ENCODE peak calls at places on chromosomes 12 and 14, in nine cellular contexts. O, M, Y, H, D, S, I, T and W are unnamed samples. For H3K9me3, the result is how much of the 10 kb centered on the place peaks cover.

GRCh38 chr12:19034937-19035336 is 94.6 kb upstream of the PLEKHA5 start:
- DNase-seq in O (no peak), M (no peak), Y (no peak), H (no peak), D (no peak), S (no peak), I (no peak), T (no peak), W (no peak)

GRCh38 chr14:30569216-30569902 is 10.4 kb downstream of the G2E3 start:
- DNase-seq in O (no peak), M (no peak), Y (no peak), H (no peak), D (no peak), S (no peak), I (no peak), T (no peak), W (no peak)

GRCh38 chr14:89959853-89960493 is 4.2 kb downstream of the TDP1 start:
- DNase-seq in O (no peak), M (no peak), Y (no peak), H (no peak), D (no peak), S (no peak), I (no peak), T (peak), W (no peak)

GRCh38 chr12:49930515-49931288 is 19.8 kb upstream of the AQP2 start:
- DNase-seq in O (no peak), M (no peak), Y (no peak), H (peak), D (no peak), S (no peak), I (no peak), T (no peak), W (no peak)

GRCh38 chr14:100476012-100476822 is 111.0 kb downstream of the BEGAIN start:
- DNase-seq in O (no peak), M (no peak), Y (no peak), H (peak), D (no peak), S (no peak), I (no peak), T (no peak), W (no peak)

GRCh38 chr12:25958254-25959068 is at the start of gene RASSF8:
- DNase-seq in O (peak), M (peak), Y (peak), H (peak), D (peak), S (peak), I (peak), T (no peak), W (peak)

GRCh38 chr12:1583421-1584078 is 10.8 kb downstream of the FBXL14 start:
- DNase-seq in O (no peak), M (peak), Y (peak), H (peak), D (peak), S (no peak), I (peak), T (peak), W (peak)

GRCh38 chr12:103589517-103589916 is 2.4 kb downstream of the STAB2 start:
- DNase-seq in O (no peak), M (no peak), Y (no peak), H (no peak), D (no peak), S (no peak), I (no peak), T (no peak), W (no peak)

GRCh38 chr14:73452341-73453191 is 5.8 kb downstream of the NUMB start:
- DNase-seq in O (no peak), M (no peak), Y (no peak), H (peak), D (no peak), S (no peak), I (no peak), T (no peak), W (no peak)

GRCh38 chr12:89070603-89071002 is 281.7 kb downstream of the DUSP6 start:
- DNase-seq in O (no peak), M (no peak), Y (no peak), H (no peak), D (no peak), S (no peak), I (no peak), T (no peak), W (no peak)

GRCh38 chr12:113095405-113095804 is 38.9 kb downstream of the DTX1 start:
- DNase-seq in O (no peak), M (no peak), Y (no peak), H (no peak), D (no peak), S (no peak), I (no peak), T (no peak), W (no peak)

GRCh38 chr12:50604640-50604920 is 99.8 kb downstream of the DIP2B start:
- DNase-seq in O (no peak), M (no peak), Y (no peak), H (no peak), D (no peak), S (no peak), I (no peak), T (no peak), W (no peak)

GRCh38 chr12:122203301-122203967 is at the start of gene B3GNT4:
- DNase-seq in O (no peak), M (peak), Y (no peak), H (peak), D (no peak), S (peak), I (peak), T (peak), W (no peak)

GRCh38 chr12:1668833-1669543 is 21.9 kb upstream of the ADIPOR2 start:
- DNase-seq in O (peak), M (no peak), Y (no peak), H (peak), D (no peak), S (peak), I (no peak), T (no peak), W (no peak)

GRCh38 chr12:15088115-15088514 is 115.3 kb downstream of the PDE6H start:
- DNase-seq in O (no peak), M (no peak), Y (no peak), H (no peak), D (no peak), S (no peak), I (no peak), T (no peak), W (no peak)

GRCh38 chr14:51474854-51475253 is 176.9 kb upstream of the FRMD6 start:
- DNase-seq in O (no peak), M (no peak), Y (no peak), H (no peak), D (no peak), S (no peak), I (no peak), T (no peak), W (no peak)

GRCh38 chr14:85599939-85600338 is 70.0 kb downstream of the FLRT2 start:
- DNase-seq in O (no peak), M (no peak), Y (no peak), H (no peak), D (no peak), S (no peak), I (no peak), T (no peak), W (no peak)

GRCh38 chr12:114361545-114361944 is 44.4 kb downstream of the TBX5 start:
- DNase-seq in O (no peak), M (no peak), Y (no peak), H (no peak), D (no peak), S (no peak), I (no peak), T (no peak), W (no peak)

GRCh38 chr12:52926596-52927241 is 21.8 kb upstream of the KRT8 start:
- DNase-seq in O (no peak), M (no peak), Y (no peak), H (no peak), D (no peak), S (no peak), I (no peak), T (no peak), W (no peak)

DNA sequence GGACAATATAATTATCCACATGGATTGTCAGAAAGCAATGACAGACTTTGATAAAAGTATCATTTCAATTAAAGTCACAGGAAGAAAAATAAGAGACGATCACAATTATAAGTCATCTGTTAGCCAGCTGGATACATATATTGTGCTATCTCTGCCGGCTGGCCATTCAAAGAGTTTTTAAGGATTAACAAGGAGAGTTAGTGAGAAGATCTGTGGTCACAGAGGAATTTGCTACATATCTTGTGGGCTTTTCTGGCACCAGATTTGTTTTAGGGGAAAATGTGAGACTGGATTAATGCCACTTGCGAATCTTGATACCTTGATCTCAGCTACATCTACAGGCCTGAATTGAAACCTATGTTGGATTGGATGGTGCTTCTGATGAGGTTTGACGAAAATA is 90.9 kb upstream of the MANSC4 start:
- DNase-seq in O (no peak), M (no peak), Y (no peak), H (peak), D (no peak), S (no peak), I (no peak), T (no peak), W (no peak)
- H3K27ac ChIP-seq in O (no peak), M (no peak), Y (no peak), H (no peak), D (no peak), S (no peak), I (no peak), T (no peak), W (no peak)

GRCh38 chr12:30395190-30395589 is 300.5 kb downstream of the IPO8 start:
- DNase-seq in O (no peak), M (no peak), Y (no peak), H (no peak), D (no peak), S (no peak), I (no peak), T (no peak), W (no peak)
- H3K9me3 ChIP-seq in O (under half), M (under half), Y (under half), H (under half), D (under half), S (under half), I (under half), T (under half), W (under half)

GRCh38 chr12:109880938-109881337 is 597 bp upstream of the GLTP start:
- DNase-seq in O (no peak), M (no peak), Y (no peak), H (no peak), D (no peak), S (no peak), I (no peak), T (no peak), W (no peak)
- H3K27ac ChIP-seq in O (peak), M (no peak), Y (peak), H (no peak), D (no peak), S (no peak), I (peak), T (peak), W (no peak)

GRCh38 chr14:40098468-40098867 is 666.2 kb upstream of the FBXO33 start:
- DNase-seq in O (no peak), M (no peak), Y (no peak), H (no peak), D (no peak), S (no peak), I (no peak), T (no peak), W (no peak)
- H3K9me3 ChIP-seq in O (under half), M (under half), Y (under half), H (under half), D (under half), S (under half), I (under half), T (under half), W (under half)

GRCh38 chr12:6369916-6370575 is 5.3 kb downstream of the SCNN1A start:
- DNase-seq in O (no peak), M (peak), Y (no peak), H (peak), D (no peak), S (no peak), I (no peak), T (no peak), W (no peak)
- H3K27ac ChIP-seq in O (no peak), M (no peak), Y (peak), H (no peak), D (no peak), S (no peak), I (peak), T (no peak), W (no peak)

GRCh38 chr14:97337670-97338069 is 540.5 kb downstream of the VRK1 start:
- DNase-seq in O (no peak), M (no peak), Y (no peak), H (no peak), D (no peak), S (no peak), I (no peak), T (no peak), W (no peak)
- H3K9me3 ChIP-seq in O (under half), M (under half), Y (under half), H (under half), D (under half), S (under half), I (under half), T (under half), W (under half)